ENCODE peak calls at places on chromosomes 16 and 17, in nine cellular contexts. One of them, this sample, is unnamed.

GRCh38 chr17:75209061-75209460 is 3.6 kb downstream of the NUP85 start:
- DNase-seq in mammary epithelial cell: no peak
- DNase-seq in left ventricle myocardium inferior: no peak
- DNase-seq in stomach: no peak
- DNase-seq in heart left ventricle: no peak
- DNase-seq in GM23248: no peak
- DNase-seq in tibial nerve: no peak
- DNase-seq in upper lobe of left lung: no peak
- DNase-seq in ovary: no peak
- DNase-seq in this sample: no peak

GRCh38 chr17:51144266-51145022 is 8.9 kb upstream of the NME1 start:
- DNase-seq in mammary epithelial cell: no peak
- DNase-seq in left ventricle myocardium inferior: no peak
- DNase-seq in stomach: no peak
- DNase-seq in heart left ventricle: no peak
- DNase-seq in GM23248: no peak
- DNase-seq in tibial nerve: no peak
- DNase-seq in upper lobe of left lung: no peak
- DNase-seq in ovary: no peak
- DNase-seq in this sample: no peak

GRCh38 chr17:30333503-30334240 is at the start of gene TMIGD1:
- DNase-seq in mammary epithelial cell: peak; percentile 70
- DNase-seq in left ventricle myocardium inferior: no peak
- DNase-seq in stomach: no peak
- DNase-seq in heart left ventricle: no peak
- DNase-seq in GM23248: no peak
- DNase-seq in tibial nerve: no peak
- DNase-seq in upper lobe of left lung: no peak
- DNase-seq in ovary: no peak
- DNase-seq in this sample: no peak

GRCh38 chr17:82236142-82236971 is 7.5 kb downstream of the SLC16A3 start:
- DNase-seq in mammary epithelial cell: peak; percentile 37
- DNase-seq in left ventricle myocardium inferior: peak; percentile 67
- DNase-seq in stomach: peak; percentile 75
- DNase-seq in heart left ventricle: peak; percentile 81
- DNase-seq in GM23248: peak; percentile 65
- DNase-seq in tibial nerve: peak; percentile 54
- DNase-seq in upper lobe of left lung: peak; percentile 93
- DNase-seq in ovary: peak; percentile 68
- DNase-seq in this sample: peak; percentile 56

GRCh38 chr16:82845076-82845475 is 218.3 kb downstream of the CDH13 start:
- DNase-seq in mammary epithelial cell: no peak
- DNase-seq in left ventricle myocardium inferior: no peak
- DNase-seq in stomach: no peak
- DNase-seq in heart left ventricle: no peak
- DNase-seq in GM23248: no peak
- DNase-seq in tibial nerve: no peak
- DNase-seq in upper lobe of left lung: no peak
- DNase-seq in ovary: no peak
- DNase-seq in this sample: no peak

GRCh38 chr17:79865351-79866210 is 26.3 kb upstream of the CBX4 start:
- DNase-seq in mammary epithelial cell: no peak
- DNase-seq in left ventricle myocardium inferior: no peak
- DNase-seq in stomach: no peak
- DNase-seq in heart left ventricle: peak; percentile 46
- DNase-seq in GM23248: no peak
- DNase-seq in tibial nerve: no peak
- DNase-seq in upper lobe of left lung: no peak
- DNase-seq in ovary: no peak
- DNase-seq in this sample: no peak

GRCh38 chr17:56909742-56910508 is 3.9 kb downstream of the TRIM25 start:
- DNase-seq in mammary epithelial cell: no peak
- DNase-seq in left ventricle myocardium inferior: no peak
- DNase-seq in stomach: peak; percentile 40
- DNase-seq in heart left ventricle: no peak
- DNase-seq in GM23248: peak; percentile 11
- DNase-seq in tibial nerve: no peak
- DNase-seq in upper lobe of left lung: no peak
- DNase-seq in ovary: no peak
- DNase-seq in this sample: no peak

GRCh38 chr16:52398491-52398960 is 148.4 kb downstream of the TOX3 start:
- DNase-seq in mammary epithelial cell: no peak
- DNase-seq in left ventricle myocardium inferior: no peak
- DNase-seq in stomach: no peak
- DNase-seq in heart left ventricle: no peak
- DNase-seq in GM23248: no peak
- DNase-seq in tibial nerve: no peak
- DNase-seq in upper lobe of left lung: no peak
- DNase-seq in ovary: no peak
- DNase-seq in this sample: no peak

GRCh38 chr16:28130099-28131088 is 66.9 kb upstream of the GSG1L start:
- DNase-seq in mammary epithelial cell: no peak
- DNase-seq in left ventricle myocardium inferior: no peak
- DNase-seq in stomach: no peak
- DNase-seq in heart left ventricle: no peak
- DNase-seq in GM23248: peak; percentile 60
- DNase-seq in tibial nerve: no peak
- DNase-seq in upper lobe of left lung: no peak
- DNase-seq in ovary: no peak
- DNase-seq in this sample: no peak

GRCh38 chr17:73867056-73867455 is 222.8 kb upstream of the SDK2 start:
- DNase-seq in mammary epithelial cell: no peak
- DNase-seq in left ventricle myocardium inferior: no peak
- DNase-seq in stomach: no peak
- DNase-seq in heart left ventricle: no peak
- DNase-seq in GM23248: no peak
- DNase-seq in tibial nerve: no peak
- DNase-seq in upper lobe of left lung: no peak
- DNase-seq in ovary: no peak
- DNase-seq in this sample: no peak

GRCh38 chr16:17508303-17508702 is 37.5 kb upstream of the XYLT1 start:
- DNase-seq in mammary epithelial cell: no peak
- DNase-seq in left ventricle myocardium inferior: no peak
- DNase-seq in stomach: no peak
- DNase-seq in heart left ventricle: no peak
- DNase-seq in GM23248: no peak
- DNase-seq in tibial nerve: no peak
- DNase-seq in upper lobe of left lung: no peak
- DNase-seq in ovary: no peak
- DNase-seq in this sample: no peak

GRCh38 chr16:23334421-23334853 is 32.3 kb downstream of the SCNN1B start:
- DNase-seq in mammary epithelial cell: no peak
- DNase-seq in left ventricle myocardium inferior: no peak
- DNase-seq in stomach: no peak
- DNase-seq in heart left ventricle: no peak
- DNase-seq in GM23248: no peak
- DNase-seq in tibial nerve: no peak
- DNase-seq in upper lobe of left lung: no peak
- DNase-seq in ovary: no peak
- DNase-seq in this sample: no peak

GRCh38 chr17:31558748-31559646 is 167.5 kb downstream of the RAB11FIP4 start:
- DNase-seq in mammary epithelial cell: peak; percentile 70
- DNase-seq in left ventricle myocardium inferior: peak; percentile 78
- DNase-seq in stomach: peak; percentile 79
- DNase-seq in heart left ventricle: peak; percentile 89
- DNase-seq in GM23248: peak; percentile 93
- DNase-seq in tibial nerve: peak; percentile 57
- DNase-seq in upper lobe of left lung: peak; percentile 96
- DNase-seq in ovary: peak; percentile 80
- DNase-seq in this sample: peak; percentile 74

GRCh38 chr17:34090593-34090992 is 164.5 kb upstream of the CCL2 start:
- DNase-seq in mammary epithelial cell: no peak
- DNase-seq in left ventricle myocardium inferior: no peak
- DNase-seq in stomach: no peak
- DNase-seq in heart left ventricle: no peak
- DNase-seq in GM23248: no peak
- DNase-seq in tibial nerve: no peak
- DNase-seq in upper lobe of left lung: no peak
- DNase-seq in ovary: no peak
- DNase-seq in this sample: no peak

GRCh38 chr17:65917560-65917959 is 274.4 kb downstream of the CEP112 start:
- DNase-seq in mammary epithelial cell: no peak
- DNase-seq in left ventricle myocardium inferior: no peak
- DNase-seq in stomach: no peak
- DNase-seq in heart left ventricle: no peak
- DNase-seq in GM23248: no peak
- DNase-seq in tibial nerve: no peak
- DNase-seq in upper lobe of left lung: no peak
- DNase-seq in ovary: peak; percentile 20
- DNase-seq in this sample: no peak

DNA sequence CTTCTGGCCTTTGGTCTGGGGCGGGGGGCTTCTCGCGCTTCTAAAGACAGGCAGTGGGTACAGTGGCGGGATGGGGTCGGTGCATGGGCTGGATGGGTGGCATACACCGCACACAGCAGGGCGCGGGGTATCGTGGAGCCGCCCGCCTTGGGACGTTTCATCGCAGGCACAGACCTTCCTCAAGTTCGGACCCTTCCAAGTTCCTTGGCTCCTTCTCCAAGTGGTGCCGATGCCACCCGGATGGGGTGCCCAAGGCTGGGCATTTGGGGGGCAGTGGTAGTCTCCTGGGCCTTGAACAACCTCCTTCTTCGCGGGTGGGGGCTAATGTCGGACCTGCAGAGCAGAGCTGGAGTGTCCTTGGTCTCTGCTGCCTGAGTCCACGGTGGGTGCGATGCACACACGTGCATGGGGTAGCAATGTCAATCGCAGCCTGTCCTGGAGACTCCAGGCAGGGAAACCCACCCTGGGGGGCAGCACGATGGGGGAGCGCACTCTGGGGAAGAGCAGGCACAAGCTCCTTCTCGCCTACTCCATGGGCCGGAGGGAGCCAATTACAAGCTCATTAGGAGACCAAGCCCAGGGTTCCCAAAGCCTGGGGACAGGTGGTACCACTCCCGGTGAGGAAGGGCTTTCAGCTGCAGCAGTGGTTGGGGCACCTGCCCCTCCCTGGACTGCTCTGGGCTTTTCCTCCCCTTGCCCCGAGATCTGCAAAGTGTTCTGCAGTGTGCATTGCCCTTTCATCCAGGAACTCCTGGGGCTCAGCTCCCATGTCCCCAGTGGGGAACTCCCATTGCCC is 721 bp upstream of the MTSS2 start:
- DNase-seq in mammary epithelial cell: no peak
- DNase-seq in left ventricle myocardium inferior: no peak
- DNase-seq in stomach: no peak
- DNase-seq in heart left ventricle: peak; percentile 48
- DNase-seq in GM23248: no peak
- DNase-seq in tibial nerve: no peak
- DNase-seq in upper lobe of left lung: peak; percentile 55
- DNase-seq in ovary: no peak
- DNase-seq in this sample: no peak
- H3K4me1 ChIP-seq in mammary epithelial cell: peaks cover 51% of the 10 kb centered on the region
- H3K4me1 ChIP-seq in left ventricle myocardium inferior: peaks cover 96% of the 10 kb centered on the region
- H3K4me1 ChIP-seq in stomach: peaks cover 96% of the 10 kb centered on the region
- H3K4me1 ChIP-seq in heart left ventricle: peaks cover 75% of the 10 kb centered on the region
- H3K4me1 ChIP-seq in GM23248: peaks cover 29% of the 10 kb centered on the region
- H3K4me1 ChIP-seq in tibial nerve: peaks cover 81% of the 10 kb centered on the region
- H3K4me1 ChIP-seq in upper lobe of left lung: peaks cover 98% of the 10 kb centered on the region
- H3K4me1 ChIP-seq in ovary: peaks cover 57% of the 10 kb centered on the region
- H3K4me1 ChIP-seq in this sample: peaks cover 13% of the 10 kb centered on the region

GRCh38 chr16:66510298-66510697 is 39.6 kb downstream of the TK2 start:
- DNase-seq in mammary epithelial cell: no peak
- DNase-seq in left ventricle myocardium inferior: no peak
- DNase-seq in stomach: peak; percentile 24
- DNase-seq in heart left ventricle: no peak
- DNase-seq in GM23248: no peak
- DNase-seq in tibial nerve: no peak
- DNase-seq in upper lobe of left lung: no peak
- DNase-seq in ovary: no peak
- DNase-seq in this sample: no peak
- H3K4me1 ChIP-seq in mammary epithelial cell: peaks cover 62% of the 10 kb centered on the region
- H3K4me1 ChIP-seq in left ventricle myocardium inferior: peaks cover 52% of the 10 kb centered on the region
- H3K4me1 ChIP-seq in stomach: peaks cover 54% of the 10 kb centered on the region
- H3K4me1 ChIP-seq in heart left ventricle: peaks cover 24% of the 10 kb centered on the region
- H3K4me1 ChIP-seq in GM23248: peaks cover 35% of the 10 kb centered on the region
- H3K4me1 ChIP-seq in tibial nerve: peaks cover 45% of the 10 kb centered on the region
- H3K4me1 ChIP-seq in upper lobe of left lung: peaks cover 57% of the 10 kb centered on the region
- H3K4me1 ChIP-seq in ovary: peaks cover 22% of the 10 kb centered on the region
- H3K4me1 ChIP-seq in this sample: peaks cover 3% of the 10 kb centered on the region

GRCh38 chr16:85232369-85233142 is 120.3 kb upstream of the CIBAR2 start:
- DNase-seq in mammary epithelial cell: no peak
- DNase-seq in left ventricle myocardium inferior: no peak
- DNase-seq in stomach: no peak
- DNase-seq in heart left ventricle: no peak
- DNase-seq in GM23248: no peak
- DNase-seq in tibial nerve: no peak
- DNase-seq in upper lobe of left lung: peak; percentile 61
- DNase-seq in ovary: no peak
- DNase-seq in this sample: no peak
- H3K4me1 ChIP-seq in mammary epithelial cell: peaks cover 6% of the 10 kb centered on the region
- H3K4me1 ChIP-seq in left ventricle myocardium inferior: peaks cover 49% of the 10 kb centered on the region
- H3K4me1 ChIP-seq in stomach: peaks cover 67% of the 10 kb centered on the region
- H3K4me1 ChIP-seq in heart left ventricle: peaks cover 34% of the 10 kb centered on the region
- H3K4me1 ChIP-seq in GM23248: peaks cover 60% of the 10 kb centered on the region
- H3K4me1 ChIP-seq in tibial nerve: peaks cover 27% of the 10 kb centered on the region
- H3K4me1 ChIP-seq in upper lobe of left lung: peaks cover 26% of the 10 kb centered on the region
- H3K4me1 ChIP-seq in ovary: peaks cover 46% of the 10 kb centered on the region
- H3K4me1 ChIP-seq in this sample: peaks cover 11% of the 10 kb centered on the region

GRCh38 chr17:49745175-49746139 is 18.5 kb downstream of the FAM117A start:
- DNase-seq in mammary epithelial cell: no peak
- DNase-seq in left ventricle myocardium inferior: no peak
- DNase-seq in stomach: no peak
- DNase-seq in heart left ventricle: no peak
- DNase-seq in GM23248: no peak
- DNase-seq in tibial nerve: no peak
- DNase-seq in upper lobe of left lung: no peak
- DNase-seq in ovary: no peak
- DNase-seq in this sample: no peak
- H3K4me1 ChIP-seq in mammary epithelial cell: peaks cover 24% of the 10 kb centered on the region
- H3K4me1 ChIP-seq in left ventricle myocardium inferior: peaks cover 74% of the 10 kb centered on the region
- H3K4me1 ChIP-seq in stomach: peaks cover 58% of the 10 kb centered on the region
- H3K4me1 ChIP-seq in heart left ventricle: peaks cover 39% of the 10 kb centered on the region
- H3K4me1 ChIP-seq in GM23248: peaks cover 11% of the 10 kb centered on the region
- H3K4me1 ChIP-seq in tibial nerve: peaks cover 56% of the 10 kb centered on the region
- H3K4me1 ChIP-seq in upper lobe of left lung: peaks cover 38% of the 10 kb centered on the region
- H3K4me1 ChIP-seq in ovary: peaks cover 15% of the 10 kb centered on the region
- H3K4me1 ChIP-seq in this sample: peaks cover 97% of the 10 kb centered on the region

GRCh38 chr16:84613408-84614071 is 4.3 kb downstream of the COTL1 start:
- DNase-seq in mammary epithelial cell: no peak
- DNase-seq in left ventricle myocardium inferior: no peak
- DNase-seq in stomach: no peak
- DNase-seq in heart left ventricle: no peak
- DNase-seq in GM23248: no peak
- DNase-seq in tibial nerve: no peak
- DNase-seq in upper lobe of left lung: no peak
- DNase-seq in ovary: no peak
- DNase-seq in this sample: no peak
- H3K4me1 ChIP-seq in mammary epithelial cell: peaks cover 21% of the 10 kb centered on the region
- H3K4me1 ChIP-seq in left ventricle myocardium inferior: peaks cover 37% of the 10 kb centered on the region
- H3K4me1 ChIP-seq in stomach: peaks cover 88% of the 10 kb centered on the region
- H3K4me1 ChIP-seq in heart left ventricle: peaks cover 11% of the 10 kb centered on the region
- H3K4me1 ChIP-seq in GM23248: peaks cover 9% of the 10 kb centered on the region
- H3K4me1 ChIP-seq in tibial nerve: peaks cover 46% of the 10 kb centered on the region
- H3K4me1 ChIP-seq in upper lobe of left lung: peaks cover 65% of the 10 kb centered on the region
- H3K4me1 ChIP-seq in ovary: peaks cover 25% of the 10 kb centered on the region
- H3K4me1 ChIP-seq in this sample: peaks cover 80% of the 10 kb centered on the region